ENCODE peak calls at places on chromosomes 12 and 14, in ten cellular contexts. R, D, I, K, L, Y, A, P, V and B are unnamed samples.

GRCh38 chr14:28676481-28676880 is 90.1 kb upstream of the FOXG1 start:
- DNase-seq in R (no peak), D (no peak), I (no peak), K (peak), L (no peak), Y (no peak), A (no peak), P (no peak), V (no peak), B (no peak)

GRCh38 chr14:78519863-78520262 is 349.7 kb downstream of the NRXN3 start:
- DNase-seq in R (peak), D (peak), I (no peak), K (peak), L (peak), Y (no peak), A (peak), P (no peak), V (peak), B (no peak)

GRCh38 chr14:104517426-104517825 is 62.1 kb upstream of the C14orf180 start:
- DNase-seq in R (no peak), D (peak), I (no peak), K (no peak), L (no peak), Y (no peak), A (no peak), P (no peak), V (no peak), B (no peak)

GRCh38 chr14:91241848-91242247 is 2.7 kb downstream of the GPR68 start:
- DNase-seq in R (no peak), D (no peak), I (peak), K (no peak), L (no peak), Y (no peak), A (no peak), P (no peak), V (no peak), B (no peak)

GRCh38 chr14:34453226-34453625 is 8.8 kb downstream of the SPTSSA start:
- DNase-seq in R (no peak), D (no peak), I (no peak), K (no peak), L (no peak), Y (no peak), A (no peak), P (no peak), V (no peak), B (no peak)

GRCh38 chr14:102516531-102517411 is 7.2 kb upstream of the ANKRD9 start:
- DNase-seq in R (no peak), D (peak), I (no peak), K (peak), L (peak), Y (peak), A (no peak), P (peak), V (peak), B (no peak)

GRCh38 chr12:48997719-48998496 is 1.3 kb downstream of the DDN start:
- DNase-seq in R (no peak), D (no peak), I (peak), K (peak), L (no peak), Y (peak), A (no peak), P (no peak), V (peak), B (no peak)

GRCh38 chr14:55780156-55780946 is 200.3 kb downstream of the KTN1 start:
- DNase-seq in R (peak), D (peak), I (no peak), K (peak), L (no peak), Y (no peak), A (no peak), P (no peak), V (no peak), B (peak)

GRCh38 chr14:68507544-68508081 is 285.3 kb downstream of the ZFP36L1 start:
- DNase-seq in R (no peak), D (no peak), I (no peak), K (no peak), L (no peak), Y (no peak), A (no peak), P (no peak), V (no peak), B (no peak)

GRCh38 chr12:128190614-128191013 is 76.4 kb upstream of the TMEM132C start:
- DNase-seq in R (no peak), D (peak), I (no peak), K (no peak), L (no peak), Y (no peak), A (peak), P (no peak), V (peak), B (no peak)

GRCh38 chr12:96811083-96811482 is 96.0 kb upstream of the NEDD1 start:
- DNase-seq in R (peak), D (no peak), I (no peak), K (peak), L (no peak), Y (no peak), A (no peak), P (no peak), V (no peak), B (no peak)

GRCh38 chr14:89386214-89386886 is 30.7 kb downstream of the FOXN3 start:
- DNase-seq in R (no peak), D (peak), I (peak), K (no peak), L (no peak), Y (no peak), A (no peak), P (peak), V (no peak), B (no peak)

GRCh38 chr14:68076451-68076850 is 256.9 kb downstream of the RAD51B start:
- DNase-seq in R (no peak), D (no peak), I (no peak), K (no peak), L (no peak), Y (no peak), A (no peak), P (no peak), V (no peak), B (no peak)

GRCh38 chr12:33718631-33719030 is 279.0 kb upstream of the SYT10 start:
- DNase-seq in R (no peak), D (no peak), I (no peak), K (no peak), L (no peak), Y (no peak), A (no peak), P (no peak), V (no peak), B (no peak)

GRCh38 chr12:52949413-52950331 is 754 bp downstream of the KRT18 start:
- DNase-seq in R (peak), D (no peak), I (no peak), K (peak), L (peak), Y (no peak), A (no peak), P (no peak), V (peak), B (no peak)

GRCh38 chr14:37051153-37051552 is 121.3 kb downstream of the SLC25A21 start:
- DNase-seq in R (no peak), D (no peak), I (no peak), K (no peak), L (no peak), Y (no peak), A (no peak), P (no peak), V (no peak), B (no peak)

GRCh38 chr12:54404061-54405004 is 14.7 kb downstream of the ITGA5 start:
- DNase-seq in R (peak), D (peak), I (no peak), K (peak), L (peak), Y (no peak), A (peak), P (peak), V (peak), B (peak)
- TF ChIP-seq CTCF in R (peak), D (peak), I (peak), K (peak), L (peak), Y (peak), A (peak), P (peak), V (peak), B (no peak)

GRCh38 chr14:49853158-49853477 is 530 bp upstream of the NEMF start:
- DNase-seq in R (no peak), D (no peak), I (no peak), K (no peak), L (no peak), Y (no peak), A (no peak), P (no peak), V (no peak), B (no peak)
- TF ChIP-seq CTCF in R (no peak), D (no peak), I (peak), K (peak), L (no peak), Y (no peak), A (no peak), P (no peak), V (no peak), B (peak)

DNA sequence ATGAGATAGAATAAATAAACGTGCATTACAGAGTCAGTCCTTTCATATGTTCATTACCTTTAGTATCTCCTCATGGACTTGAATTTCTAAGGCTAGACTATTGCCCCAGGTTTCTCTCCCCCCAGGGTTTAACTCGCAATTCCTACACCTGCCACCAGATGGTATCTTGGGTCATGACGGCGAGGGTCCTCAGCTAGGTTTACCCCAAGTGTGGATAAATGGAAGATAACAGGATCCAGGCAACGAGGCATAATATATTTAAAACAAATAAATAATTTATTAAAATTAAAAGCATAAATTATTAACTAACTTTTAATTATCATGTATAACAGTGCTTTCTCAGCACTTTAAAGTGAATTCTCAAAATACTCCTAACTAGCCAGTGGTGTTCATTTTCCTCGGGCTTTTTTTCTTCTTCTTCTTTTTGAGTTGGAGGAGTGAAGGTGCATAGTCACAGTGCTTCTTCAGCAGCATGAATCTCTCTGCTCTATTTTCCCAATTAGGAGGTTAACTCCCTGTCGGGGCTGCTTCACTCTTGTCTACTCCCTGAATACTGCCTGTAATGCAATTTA is 243.5 kb upstream of the CAND1 start:
- DNase-seq in R (peak), D (peak), I (no peak), K (peak), L (peak), Y (no peak), A (peak), P (no peak), V (peak), B (no peak)
- TF ChIP-seq CTCF in R (peak), D (peak), I (peak), K (peak), L (peak), Y (peak), A (peak), P (no peak), V (peak), B (no peak)

GRCh38 chr12:90991952-90992465 is 12.8 kb downstream of the EPYC start:
- DNase-seq in R (no peak), D (no peak), I (no peak), K (no peak), L (no peak), Y (no peak), A (no peak), P (no peak), V (no peak), B (no peak)

GRCh38 chr12:90989617-90990232 is 15.0 kb downstream of the EPYC start:
- DNase-seq in R (no peak), D (no peak), I (no peak), K (no peak), L (no peak), Y (no peak), A (no peak), P (no peak), V (no peak), B (no peak)

GRCh38 chr12:90984114-90984513 is 20.7 kb downstream of the EPYC start:
- DNase-seq in R (no peak), D (no peak), I (no peak), K (no peak), L (no peak), Y (no peak), A (peak), P (no peak), V (no peak), B (no peak)

GRCh38 chr12:90987101-90987500 is 17.7 kb downstream of the EPYC start:
- DNase-seq in R (peak), D (no peak), I (no peak), K (no peak), L (no peak), Y (no peak), A (no peak), P (no peak), V (no peak), B (no peak)

GRCh38 chr12:90987520-90987919 is 17.3 kb downstream of the EPYC start:
- DNase-seq in R (no peak), D (no peak), I (no peak), K (no peak), L (no peak), Y (no peak), A (no peak), P (no peak), V (no peak), B (no peak)
- TF ChIP-seq CTCF in R (no peak), D (no peak), I (peak), K (no peak), L (no peak), Y (no peak), A (peak), P (no peak), V (no peak), B (no peak)